ENCODE peak calls at places on chromosomes 11 and 22, in nine cellular contexts. Q, M, X, G, D, H, C, F and E are unnamed samples.

GRCh38 chr11:1204381-1205101 is 18.3 kb upstream of the MUC5B start:
- DNase-seq in Q (no peak), M (no peak), X (peak; percentile 47), G (peak; percentile 54), D (no peak), H (no peak), C (peak; percentile 24), F (no peak), E (no peak)

GRCh38 chr11:13880719-13881118 is 81.8 kb upstream of the SPON1 start:
- DNase-seq in Q (no peak), M (peak; percentile 38), X (no peak), G (no peak), D (no peak), H (no peak), C (no peak), F (no peak), E (no peak)

GRCh38 chr11:34192481-34193401 is 87.3 kb downstream of the NAT10 start:
- DNase-seq in Q (peak; percentile 90), M (peak; percentile 47), X (peak; percentile 79), G (peak; percentile 80), D (no peak), H (peak; percentile 88), C (no peak), F (no peak), E (peak; percentile 44)

GRCh38 chr11:8267831-8268529 is 4.3 kb upstream of the LMO1 start:
- DNase-seq in Q (no peak), M (no peak), X (peak; percentile 50), G (peak; percentile 57), D (no peak), H (no peak), C (peak; percentile 20), F (no peak), E (peak; percentile 38)

GRCh38 chr11:118263694-118264567 is at the start of gene MPZL2:
- DNase-seq in Q (no peak), M (peak; percentile 57), X (peak; percentile 94), G (peak; percentile 72), D (no peak), H (no peak), C (peak; percentile 93), F (no peak), E (peak; percentile 15)

GRCh38 chr22:46140989-46141928 is 9.1 kb upstream of the PPARA start:
- DNase-seq in Q (no peak), M (no peak), X (no peak), G (no peak), D (peak; percentile 46), H (no peak), C (no peak), F (no peak), E (no peak)

GRCh38 chr11:131370090-131370751 is at the start of gene NTM:
- DNase-seq in Q (peak; percentile 69), M (peak; percentile 14), X (no peak), G (no peak), D (no peak), H (no peak), C (no peak), F (no peak), E (peak; percentile 87)

GRCh38 chr11:69801513-69802335 is 17.5 kb downstream of the FGF3 start:
- DNase-seq in Q (peak; percentile 8), M (peak; percentile 86), X (peak; percentile 38), G (no peak), D (no peak), H (no peak), C (peak; percentile 69), F (peak; percentile 76), E (peak; percentile 71)

GRCh38 chr11:124970925-124971324 is 16.9 kb downstream of the CCDC15 start:
- DNase-seq in Q (peak; percentile 39), M (peak; percentile 83), X (no peak), G (no peak), D (no peak), H (no peak), C (no peak), F (peak; percentile 19), E (peak; percentile 23)

GRCh38 chr11:2843551-2843950 is 42.0 kb downstream of the CDKN1C start:
- DNase-seq in Q (no peak), M (no peak), X (no peak), G (no peak), D (no peak), H (no peak), C (no peak), F (no peak), E (no peak)

GRCh38 chr11:58466293-58466692 is 24.3 kb upstream of the OR5B12 start:
- DNase-seq in Q (no peak), M (no peak), X (no peak), G (no peak), D (no peak), H (no peak), C (no peak), F (no peak), E (no peak)

DNA sequence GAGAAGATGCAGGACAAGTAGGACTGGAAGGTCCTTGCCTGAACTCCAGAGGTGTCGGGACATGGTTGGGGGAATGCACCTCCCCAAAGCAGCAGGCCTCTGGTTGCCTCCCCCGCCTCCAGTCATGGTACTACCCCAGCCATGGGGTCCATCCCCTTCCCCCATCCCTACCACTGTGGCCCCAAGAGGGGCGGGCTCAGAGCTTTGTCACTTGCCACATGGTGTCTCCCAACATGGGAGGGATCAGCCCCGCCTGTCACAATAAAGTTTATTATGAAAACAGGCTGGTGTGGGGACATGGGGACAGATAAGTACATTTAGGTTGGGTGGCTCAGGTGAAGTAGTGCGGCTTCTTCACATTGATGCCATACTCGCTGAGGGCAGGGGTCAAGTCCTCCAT is 1.4 kb downstream of the TAF10 start:
- DNase-seq in Q (no peak), M (no peak), X (peak; percentile 44), G (no peak), D (no peak), H (no peak), C (no peak), F (peak; percentile 43), E (no peak)
- H3K4me3 ChIP-seq in Q (no peak overlapping the region), M (no peak overlapping the region), X (no peak overlapping the region), G (peak overlapping the region; percentile 72), D (no peak overlapping the region), H (no peak overlapping the region), C (no peak overlapping the region), F (peak overlapping the region; percentile 81), E (no peak overlapping the region)

DNA sequence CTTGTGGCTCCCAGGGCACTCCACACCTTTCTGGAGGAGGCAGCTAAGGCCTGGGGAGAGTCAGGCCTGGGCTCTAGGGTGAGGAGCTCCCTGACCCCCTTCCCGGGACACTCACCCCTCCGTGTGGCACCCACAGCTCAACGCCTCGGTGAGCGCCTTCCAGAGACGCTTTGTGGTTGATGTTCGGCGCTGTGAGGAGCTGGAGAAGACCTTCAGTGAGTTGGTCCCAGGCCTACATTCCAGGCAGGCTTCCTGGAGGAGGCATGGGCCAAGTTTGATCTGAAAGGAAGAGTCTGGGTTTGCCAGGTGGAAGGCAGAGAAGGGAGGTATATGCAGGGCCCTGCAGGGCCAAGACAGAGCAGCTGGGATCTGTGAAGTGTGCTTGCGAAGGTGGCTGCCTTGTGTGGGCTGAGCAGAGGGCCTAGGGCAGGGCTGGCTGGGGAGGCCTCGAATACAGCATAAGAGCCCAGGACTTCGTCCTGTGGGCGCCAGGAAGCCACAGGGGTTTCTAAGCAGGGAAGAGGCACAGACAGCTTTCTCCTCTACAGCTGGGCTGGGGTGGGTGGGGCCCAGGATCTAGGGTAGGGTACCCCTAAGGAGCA is 2.9 kb downstream of the TCIRG1 start:
- DNase-seq in Q (no peak), M (no peak), X (no peak), G (peak; percentile 51), D (no peak), H (no peak), C (peak; percentile 46), F (no peak), E (no peak)
- H3K4me3 ChIP-seq in Q (no peak overlapping the region), M (no peak overlapping the region), X (no peak overlapping the region), G (no peak overlapping the region), D (no peak overlapping the region), H (no peak overlapping the region), C (no peak overlapping the region), F (no peak overlapping the region), E (no peak overlapping the region)

DNA sequence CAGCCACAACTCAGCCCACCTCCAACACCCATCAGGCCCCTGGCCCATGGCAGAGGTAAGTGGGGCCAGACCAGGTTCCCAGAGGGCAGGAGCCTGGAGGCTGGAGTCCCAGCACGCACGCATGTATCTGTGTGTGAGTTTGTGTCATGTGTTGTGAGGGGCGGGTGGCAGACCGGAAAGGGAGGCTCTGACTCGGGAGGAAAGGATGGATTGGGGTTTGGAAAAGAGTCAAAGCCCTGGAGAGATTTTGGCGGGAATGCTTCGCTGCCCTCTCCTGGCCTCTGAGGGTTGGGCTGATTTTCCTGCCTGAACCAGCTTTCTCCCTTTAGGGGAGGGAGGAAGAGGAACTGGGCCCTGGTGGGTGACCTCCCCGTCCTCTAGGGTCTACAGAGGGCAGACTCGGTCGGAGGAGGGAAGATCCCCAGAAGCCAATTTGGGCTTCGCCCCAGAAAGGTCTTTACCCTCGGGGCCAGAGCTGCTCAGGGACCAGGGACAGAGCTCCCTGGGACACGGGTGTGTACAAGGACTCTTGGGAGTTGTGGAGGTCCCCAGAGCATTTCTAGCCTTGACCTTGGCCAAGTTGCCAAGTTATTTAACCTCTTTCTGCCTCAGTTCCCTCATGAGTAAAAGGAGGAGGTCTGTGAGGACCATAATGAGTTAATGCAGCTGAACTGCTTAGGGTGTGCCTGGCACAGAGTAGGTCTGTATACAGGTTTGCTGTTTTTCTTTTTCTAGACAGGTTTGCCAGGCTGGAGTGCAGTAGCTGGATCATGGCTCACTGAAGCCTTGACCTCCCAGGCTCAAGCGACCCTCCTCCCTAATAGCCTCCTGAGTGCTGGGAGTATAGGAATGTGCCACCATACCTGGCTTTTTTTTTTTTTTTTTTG is 6.9 kb downstream of the C11orf68 start:
- DNase-seq in Q (peak; percentile 87), M (peak; percentile 87), X (peak; percentile 86), G (peak; percentile 89), D (no peak), H (peak; percentile 67), C (peak; percentile 65), F (peak; percentile 33), E (peak; percentile 78)
- H3K4me3 ChIP-seq in Q (no peak overlapping the region), M (no peak overlapping the region), X (no peak overlapping the region), G (no peak overlapping the region), D (no peak overlapping the region), H (no peak overlapping the region), C (no peak overlapping the region), F (no peak overlapping the region), E (no peak overlapping the region)

GRCh38 chr11:111913997-111914396 is 1.5 kb downstream of the HSPB2 start:
- DNase-seq in Q (peak; percentile 88), M (no peak), X (no peak), G (peak; percentile 77), D (peak; percentile 65), H (peak; percentile 53), C (no peak), F (no peak), E (no peak)
- H3K4me3 ChIP-seq in Q (no peak overlapping the region), M (no peak overlapping the region), X (no peak overlapping the region), G (peak overlapping the region; percentile 61), D (peak overlapping the region; percentile 59), H (peak overlapping the region; percentile 46), C (no peak overlapping the region), F (no peak overlapping the region), E (no peak overlapping the region)

GRCh38 chr22:32617271-32617670 is 142.7 kb downstream of the FBXO7 start:
- DNase-seq in Q (peak; percentile 33), M (no peak), X (no peak), G (no peak), D (no peak), H (peak; percentile 46), C (no peak), F (no peak), E (no peak)
- H3K4me3 ChIP-seq in Q (no peak overlapping the region), M (no peak overlapping the region), X (no peak overlapping the region), G (no peak overlapping the region), D (no peak overlapping the region), H (no peak overlapping the region), C (no peak overlapping the region), F (no peak overlapping the region), E (no peak overlapping the region)

GRCh38 chr11:116928845-116929244 is 91.4 kb upstream of the APOA1 start:
- DNase-seq in Q (peak; percentile 20), M (no peak), X (no peak), G (no peak), D (no peak), H (no peak), C (no peak), F (no peak), E (no peak)
- H3K4me3 ChIP-seq in Q (no peak overlapping the region), M (no peak overlapping the region), X (no peak overlapping the region), G (no peak overlapping the region), D (no peak overlapping the region), H (no peak overlapping the region), C (no peak overlapping the region), F (no peak overlapping the region), E (no peak overlapping the region)